ENCODE peak calls at places on chromosomes 7 and 10, in six cellular contexts. V is HCT116, U is neural progenitor cell, W is A549, O is PC-9, I is uterus. X is an unnamed sample. For H3K4me1, the result is how much of the 10 kb centered on the place peaks cover.

GRCh38 chr10:91924212-91925021 is 847 bp downstream of the BTAF1 start:
- DNase-seq in V (no peak), U (no peak), W (no peak), O (no peak), I (no peak), X (no peak)

GRCh38 chr10:110632591-110633215 is 11.4 kb upstream of the RBM20 start:
- DNase-seq in V (no peak), U (no peak), W (no peak), O (no peak), I (no peak), X (no peak)

GRCh38 chr10:44968887-44969400 is 9.3 kb downstream of the RASSF4 start:
- DNase-seq in V (no peak), U (no peak), W (no peak), O (no peak), I (no peak), X (no peak)

GRCh38 chr7:26658080-26658697 is 206.2 kb downstream of the SKAP2 start:
- DNase-seq in V (no peak), U (peak), W (no peak), O (peak), I (no peak), X (no peak)

GRCh38 chr10:94314913-94315545 is 47.7 kb downstream of the NOC3L start:
- DNase-seq in V (no peak), U (peak), W (no peak), O (no peak), I (no peak), X (no peak)

GRCh38 chr7:41584746-41585145 is 118.1 kb downstream of the INHBA start:
- DNase-seq in V (no peak), U (no peak), W (no peak), O (no peak), I (no peak), X (no peak)

GRCh38 chr10:44242826-44243225 is 142.1 kb downstream of the CXCL12 start:
- DNase-seq in V (no peak), U (no peak), W (no peak), O (no peak), I (no peak), X (no peak)

GRCh38 chr7:23242321-23242720 is 4.3 kb upstream of the GPNMB start:
- DNase-seq in V (no peak), U (no peak), W (no peak), O (no peak), I (no peak), X (no peak)

GRCh38 chr10:62492012-62492869 is 118.1 kb downstream of the ZNF365 start:
- DNase-seq in V (peak), U (peak), W (peak), O (peak), I (no peak), X (no peak)

GRCh38 chr7:105151152-105151551 is 137.1 kb downstream of the KMT2E start:
- DNase-seq in V (no peak), U (no peak), W (no peak), O (no peak), I (no peak), X (no peak)

GRCh38 chr7:158001621-158002320 is 585.9 kb downstream of the PTPRN2 start:
- DNase-seq in V (no peak), U (no peak), W (peak), O (no peak), I (no peak), X (no peak)

GRCh38 chr7:99794585-99795502 is 10.9 kb upstream of the CYP3A4 start:
- DNase-seq in V (no peak), U (no peak), W (peak), O (no peak), I (no peak), X (no peak)

GRCh38 chr10:84293574-84294016 is 34.8 kb upstream of the CCSER2 start:
- DNase-seq in V (no peak), U (no peak), W (no peak), O (no peak), I (no peak), X (no peak)

GRCh38 chr7:33579561-33579960 is 325.8 kb upstream of the BMPER start:
- DNase-seq in V (no peak), U (no peak), W (no peak), O (no peak), I (no peak), X (no peak)

GRCh38 chr10:29328988-29329387 is 40.1 kb downstream of the LYZL1 start:
- DNase-seq in V (no peak), U (no peak), W (no peak), O (no peak), I (peak), X (peak)

GRCh38 chr10:7339503-7339902 is 71.3 kb downstream of the SFMBT2 start:
- DNase-seq in V (no peak), U (no peak), W (no peak), O (no peak), I (no peak), X (no peak)

GRCh38 chr7:106568680-106569499 is 92.1 kb downstream of the CCDC71L start:
- DNase-seq in V (peak), U (no peak), W (peak), O (peak), I (no peak), X (no peak)

GRCh38 chr10:3321123-3321522 is 148.5 kb upstream of the PITRM1 start:
- DNase-seq in V (no peak), U (no peak), W (no peak), O (no peak), I (no peak), X (no peak)

GRCh38 chr10:124366343-124366742 is 52.4 kb downstream of the OAT start:
- DNase-seq in V (no peak), U (no peak), W (no peak), O (no peak), I (no peak), X (no peak)

GRCh38 chr10:36172054-36172531 is 530.0 kb upstream of the FZD8 start:
- DNase-seq in V (no peak), U (no peak), W (no peak), O (no peak), I (no peak), X (no peak)

GRCh38 chr7:69439636-69440325 is 158.5 kb upstream of the AUTS2 start:
- DNase-seq in V (no peak), U (no peak), W (no peak), O (no peak), I (no peak), X (no peak)

GRCh38 chr10:113305871-113306270 is 247.0 kb upstream of the HABP2 start:
- DNase-seq in V (no peak), U (no peak), W (no peak), O (no peak), I (no peak), X (no peak)

GRCh38 chr10:132855889-132856288 is 69.9 kb upstream of the NKX6-2 start:
- DNase-seq in V (no peak), U (no peak), W (no peak), O (no peak), I (no peak), X (no peak)

GRCh38 chr7:73817121-73817520 is 13.7 kb upstream of the CLDN4 start:
- DNase-seq in V (no peak), U (no peak), W (no peak), O (no peak), I (no peak), X (no peak)

GRCh38 chr7:94182721-94183120 is 178.6 kb upstream of the BET1 start:
- DNase-seq in V (no peak), U (no peak), W (no peak), O (no peak), I (no peak), X (no peak)

GRCh38 chr7:4237296-4238235 is 444.5 kb upstream of the FOXK1 start:
- DNase-seq in V (no peak), U (no peak), W (no peak), O (no peak), I (no peak), X (no peak)

GRCh38 chr7:2477447-2478386 is 1.5 kb upstream of the GRIFIN start:
- DNase-seq in V (peak), U (peak), W (peak), O (no peak), I (peak), X (peak)
- TF ChIP-seq CTCF in V (peak), U (peak), W (peak), O (peak), I (peak), X (peak)

GRCh38 chr7:135575296-135575695 is 17.6 kb downstream of the NUP205 start:
- DNase-seq in V (no peak), U (no peak), W (no peak), O (no peak), I (no peak), X (no peak)

GRCh38 chr7:135573541-135573940 is 15.8 kb downstream of the NUP205 start:
- DNase-seq in V (no peak), U (no peak), W (no peak), O (no peak), I (no peak), X (no peak)

GRCh38 chr7:135578569-135578968 is 20.9 kb downstream of the NUP205 start:
- DNase-seq in V (no peak), U (no peak), W (no peak), O (no peak), I (no peak), X (no peak)
- H3K4me3 ChIP-seq in V (no peak), U (no peak), W (no peak), O (no peak), I (no peak), X (no peak)

GRCh38 chr10:129645487-129645886 is 178.4 kb downstream of the MGMT start:
- DNase-seq in V (no peak), U (no peak), W (no peak), O (no peak), I (no peak), X (no peak)

GRCh38 chr10:129641982-129642381 is 174.9 kb downstream of the MGMT start:
- DNase-seq in V (no peak), U (no peak), W (no peak), O (no peak), I (no peak), X (no peak)

GRCh38 chr10:129641351-129641750 is 174.3 kb downstream of the MGMT start:
- DNase-seq in V (no peak), U (no peak), W (no peak), O (no peak), I (no peak), X (no peak)

GRCh38 chr10:129643266-129643665 is 176.2 kb downstream of the MGMT start:
- DNase-seq in V (no peak), U (no peak), W (no peak), O (no peak), I (no peak), X (no peak)

DNA sequence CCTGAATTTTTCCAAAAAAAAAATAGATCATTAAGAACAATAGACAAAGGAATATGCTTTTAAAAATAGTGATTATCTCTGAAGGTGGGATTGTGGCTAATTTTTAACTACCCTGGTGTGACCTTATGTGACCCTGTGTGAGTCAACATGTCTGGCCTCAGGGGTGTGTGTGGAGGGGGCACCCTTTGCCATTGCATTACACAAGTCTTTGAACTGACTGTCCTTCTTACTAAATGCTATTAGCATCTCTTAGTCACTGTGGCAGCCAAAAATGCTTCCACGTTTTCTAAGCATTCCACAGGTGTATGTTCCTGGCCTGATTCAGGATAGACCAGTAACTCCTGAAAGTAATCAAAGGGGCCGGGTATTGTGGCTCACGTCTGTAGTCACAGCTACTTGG is 175.4 kb downstream of the MGMT start:
- DNase-seq in V (peak), U (no peak), W (peak), O (peak), I (no peak), X (no peak)
- H3K4me1 ChIP-seq in V (under half), U (under half), W (under half), O (under half), I (under half), X (under half)

GRCh38 chr10:96579133-96579532 is 7.7 kb downstream of the TM9SF3 start:
- DNase-seq in V (no peak), U (no peak), W (no peak), O (no peak), I (no peak), X (no peak)
- TF ChIP-seq CTCF in V (no peak), U (no peak), W (no peak), O (no peak), I (no peak), X (no peak)

GRCh38 chr7:87876040-87876758 is at the start of the genes DBF4 and SLC25A40:
- DNase-seq in V (peak), U (peak), W (peak), O (peak), I (peak), X (peak)

GRCh38 chr7:87876759-87877234 is 504 bp downstream of the DBF4 start:
- DNase-seq in V (no peak), U (peak), W (peak), O (peak), I (peak), X (peak)

GRCh38 chr7:87877641-87878040 is 1.3 kb downstream of the DBF4 start:
- DNase-seq in V (no peak), U (no peak), W (no peak), O (no peak), I (no peak), X (no peak)

GRCh38 chr7:87875151-87876039 is 765 bp downstream of the SLC25A40 start:
- DNase-seq in V (no peak), U (peak), W (peak), O (no peak), I (no peak), X (no peak)

GRCh38 chr7:87878208-87878735 is 2.0 kb downstream of the DBF4 start:
- DNase-seq in V (no peak), U (no peak), W (no peak), O (no peak), I (no peak), X (no peak)
- H3K4me3 ChIP-seq in V (peak), U (peak), W (peak), O (peak), I (no peak), X (peak)

DNA sequence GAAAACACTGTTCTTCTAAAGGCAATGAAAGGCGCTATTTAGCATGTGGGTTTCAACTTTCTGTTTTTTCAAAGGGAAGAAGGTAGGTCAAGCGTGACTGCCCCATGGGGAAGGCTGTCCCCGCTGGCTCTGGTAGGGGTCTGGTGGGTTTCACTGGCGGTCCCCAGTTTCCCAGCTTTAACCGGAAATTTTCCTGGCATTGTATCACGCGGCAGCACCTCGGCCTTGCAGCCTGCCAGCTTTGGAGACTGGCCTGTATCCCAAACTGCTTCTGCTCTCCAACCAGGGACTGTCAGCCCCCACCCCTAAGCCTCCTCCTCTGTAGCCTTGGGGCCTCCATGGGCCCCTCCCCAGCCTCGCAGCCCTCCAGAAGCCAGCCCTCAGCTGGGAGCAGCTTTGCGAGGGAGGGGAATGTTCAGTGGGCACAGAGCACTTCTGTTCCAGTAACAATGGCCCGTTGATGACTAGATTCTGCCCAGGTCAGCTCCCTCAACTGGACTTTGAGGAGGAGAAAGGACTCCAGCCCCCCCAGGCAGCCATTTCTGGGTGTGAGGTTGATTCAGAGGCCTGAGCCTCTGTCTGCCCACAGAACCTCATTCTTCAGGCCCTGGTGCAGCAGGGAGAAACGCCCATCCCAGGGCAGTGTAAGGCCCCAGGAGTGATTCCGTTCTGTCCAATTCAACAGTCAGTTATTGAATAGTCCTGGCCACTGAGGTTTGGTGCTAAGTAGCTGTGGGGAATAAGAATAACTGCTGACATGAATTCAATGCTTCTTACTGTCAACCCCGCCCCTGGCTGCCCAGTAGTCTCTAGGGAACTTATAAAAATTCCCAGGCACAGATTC is 17.1 kb downstream of the CHST3 start:
- DNase-seq in V (no peak), U (peak), W (no peak), O (peak), I (peak), X (no peak)
- H3K4me1 ChIP-seq in V (under half), U (under half), W (half or more), O (under half), I (under half), X (half or more)

DNA sequence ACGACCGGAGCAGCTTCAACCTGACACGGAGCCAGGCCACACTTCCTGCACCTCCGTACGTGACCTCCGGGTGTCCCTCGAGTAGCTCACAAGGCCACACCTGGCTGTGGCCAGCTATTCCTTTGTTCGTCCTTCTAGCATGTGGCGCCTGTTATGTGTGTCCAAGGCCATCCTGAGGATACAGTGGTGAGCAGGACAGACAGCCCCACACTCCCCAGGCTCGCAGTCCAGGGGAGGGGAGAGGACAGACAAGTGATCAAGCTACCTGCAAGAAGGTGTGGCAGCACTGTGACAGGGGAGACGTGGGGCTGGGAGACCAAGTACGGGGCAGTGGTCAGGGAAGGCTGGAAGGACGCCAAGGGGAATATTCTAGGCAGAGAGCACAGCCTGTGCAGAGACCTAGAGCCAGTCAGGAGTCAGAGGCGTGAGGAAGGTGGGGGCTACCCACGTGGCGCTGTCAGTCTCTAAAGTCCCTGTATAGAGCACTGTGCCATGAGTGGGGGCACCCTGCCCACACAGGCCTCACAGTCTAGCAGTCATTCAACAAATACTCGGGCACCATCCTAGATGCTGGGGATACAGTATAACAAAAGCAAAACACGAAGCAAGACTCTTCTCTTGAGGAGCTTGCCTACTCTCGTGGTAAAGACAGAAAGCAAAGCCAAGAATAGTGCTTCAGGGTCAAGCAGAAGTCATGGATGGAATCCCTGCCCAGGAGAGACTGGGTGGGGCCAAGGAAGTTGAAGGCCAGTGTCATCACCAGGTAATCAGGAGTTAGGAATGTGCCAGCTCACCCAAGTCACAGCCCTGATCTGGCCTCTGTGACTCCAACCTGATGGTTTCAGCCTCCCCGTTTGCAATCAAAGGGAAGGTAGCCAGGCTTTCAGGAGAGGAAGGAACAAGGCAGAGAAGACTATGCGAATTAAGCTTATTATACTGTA is 58.6 kb downstream of the PROSER2 start:
- DNase-seq in V (peak), U (peak), W (peak), O (peak), I (no peak), X (no peak)
- TF ChIP-seq CTCF in V (no peak), U (peak), W (no peak), O (peak), I (no peak), X (no peak)

DNA sequence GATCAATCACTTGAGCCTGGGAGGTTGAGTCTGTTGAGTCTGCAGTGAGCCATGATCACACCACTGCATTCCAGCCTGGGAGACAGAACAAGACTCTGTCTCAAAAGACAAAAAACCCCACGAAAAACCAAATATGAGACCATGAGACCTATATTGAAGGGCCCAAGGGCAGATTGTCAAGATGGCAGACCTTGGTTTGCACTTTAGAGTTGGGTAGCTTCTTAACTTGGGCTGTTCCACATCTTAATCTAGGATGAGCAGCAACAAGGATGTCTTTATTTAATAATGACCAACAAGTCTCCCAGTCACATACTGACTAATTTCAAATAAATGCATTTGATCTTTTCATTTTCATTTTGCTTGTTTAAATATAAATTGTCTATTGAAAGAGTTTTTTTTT is 43.8 kb downstream of the KAT6B start:
- DNase-seq in V (no peak), U (no peak), W (no peak), O (no peak), I (no peak), X (no peak)
- H3K4me3 ChIP-seq in V (no peak), U (no peak), W (no peak), O (no peak), I (no peak), X (no peak)

DNA sequence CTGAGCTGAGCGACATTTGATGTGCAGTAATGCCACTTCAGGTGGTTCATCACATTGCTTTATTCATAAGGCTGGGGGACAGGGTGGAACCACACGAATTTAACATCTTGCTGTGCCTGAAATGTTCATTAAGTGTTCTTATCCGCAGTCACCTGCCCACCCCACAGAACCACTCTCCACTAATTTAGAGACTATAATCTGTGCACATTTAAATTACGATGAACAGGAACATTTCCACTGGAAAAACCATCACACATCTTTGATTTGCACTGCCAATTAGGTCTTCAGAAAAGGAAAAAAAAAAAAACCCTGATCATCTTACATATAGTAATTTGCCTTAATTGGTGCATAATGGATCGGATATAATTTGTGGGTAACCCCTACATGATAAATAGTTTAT is 2.3 kb downstream of the CDCA7L start:
- DNase-seq in V (no peak), U (no peak), W (no peak), O (peak), I (no peak), X (no peak)
- H3K4me1 ChIP-seq in V (under half), U (under half), W (under half), O (half or more), I (under half), X (under half)